ENCODE peak calls at places on chromosome 22, in seven cellular contexts. C is choroid plexus epithelial cell; S is pancreas; K is NCI-H2081; M is stimulated activated CD4-positive, alpha-beta T cell treated with anti-CD3 and anti-CD28 coated beads, Interleukin-4, amount 100 ng/mL, for 48 hours; B is hepatic stellate cell; I is neural crest cell. Y is an unnamed sample.

GRCh38 chr22:42922374-42923177 is 65.5 kb upstream of the ARFGAP3 start:
- DNase-seq in K (no peak), M (no peak), S (peak), B (no peak), C (no peak), I (no peak), Y (no peak)

GRCh38 chr22:26416670-26417270 is 12.3 kb upstream of the ASPHD2 start:
- DNase-seq in S (no peak), C (peak), I (no peak), M (no peak), B (peak), K (no peak), Y (no peak)

GRCh38 chr22:20809538-20810185 is 35.7 kb downstream of the SERPIND1 start:
- DNase-seq in C (no peak), B (no peak), I (no peak), M (no peak), S (no peak), K (no peak), Y (no peak)

GRCh38 chr22:30547188-30547587 is 647 bp upstream of the SEC14L6 start:
- DNase-seq in S (no peak), I (no peak), M (no peak), K (no peak), B (no peak), C (no peak), Y (no peak)

GRCh38 chr22:40401532-40401931 is 31.1 kb downstream of the SGSM3 start:
- DNase-seq in C (no peak), I (no peak), M (peak), K (no peak), S (peak), B (no peak), Y (no peak)

GRCh38 chr22:44311855-44312170 is 938 bp downstream of the SHISAL1 start:
- DNase-seq in B (peak), I (no peak), K (no peak), C (peak), S (no peak), M (no peak), Y (no peak)

GRCh38 chr22:30301995-30302809 is 12.9 kb upstream of the CASTOR1 start:
- DNase-seq in K (no peak), C (peak), B (no peak), S (no peak), M (no peak), I (no peak), Y (no peak)

GRCh38 chr22:46747646-46748045 is 9.6 kb upstream of the CERK start:
- DNase-seq in C (no peak), K (no peak), B (no peak), I (no peak), S (no peak), M (no peak), Y (no peak)

GRCh38 chr22:49992921-49993648 is 19.5 kb downstream of the IL17REL start:
- DNase-seq in I (no peak), S (peak), K (peak), B (peak), C (peak), M (peak), Y (peak)

GRCh38 chr22:43151251-43152000 is at the start of gene TSPO:
- DNase-seq in C (no peak), B (peak), K (peak), S (peak), I (peak), M (peak), Y (peak)

Y was measured in K562.